ENCODE peak calls at places on chromosomes 11 and 22, in five cellular contexts. Q is neural progenitor cell, A is colonic mucosa, S is right lobe of liver, Y is prostate gland. E is an unnamed sample. For H3K9me3, the result is how much of the 10 kb centered on the place peaks cover.

GRCh38 chr11:12137938-12138731 is 27.7 kb downstream of the MICAL2 start:
- DNase-seq in Q (peak), A (no peak), S (no peak), Y (no peak), E (peak)

GRCh38 chr22:20569059-20570058 is 61.9 kb downstream of the MED15 start:
- DNase-seq in Q (no peak), A (no peak), S (no peak), Y (peak), E (peak)

GRCh38 chr11:29809121-29809520 is 207.7 kb downstream of the KCNA4 start:
- DNase-seq in Q (no peak), A (no peak), S (no peak), Y (no peak), E (no peak)

GRCh38 chr11:66011239-66011784 is 496 bp upstream of the CST6 start:
- DNase-seq in Q (no peak), A (no peak), S (no peak), Y (peak), E (no peak)

GRCh38 chr22:50487290-50488005 is 789 bp downstream of the MIOX start:
- DNase-seq in Q (no peak), A (no peak), S (no peak), Y (no peak), E (no peak)

GRCh38 chr11:10385696-10386095 is 69.4 kb upstream of the AMPD3 start:
- DNase-seq in Q (no peak), A (peak), S (no peak), Y (no peak), E (no peak)

GRCh38 chr11:123235687-123236261 is 40.7 kb upstream of the CLMP start:
- DNase-seq in Q (no peak), A (no peak), S (no peak), Y (no peak), E (no peak)

GRCh38 chr22:35797411-35797810 is 79.7 kb downstream of the APOL5 start:
- DNase-seq in Q (no peak), A (no peak), S (no peak), Y (no peak), E (no peak)

GRCh38 chr11:83088965-83089364 is 17.3 kb upstream of the RAB30 start:
- DNase-seq in Q (no peak), A (no peak), S (no peak), Y (no peak), E (no peak)

GRCh38 chr22:38755155-38755910 is 465 bp downstream of the SUN2 start:
- DNase-seq in Q (peak), A (peak), S (peak), Y (peak), E (no peak)

GRCh38 chr11:17921620-17922473 is 91.0 kb downstream of the SERGEF start:
- DNase-seq in Q (no peak), A (no peak), S (no peak), Y (no peak), E (no peak)

GRCh38 chr11:119751281-119752060 is 22.5 kb upstream of the NECTIN1 start:
- DNase-seq in Q (no peak), A (no peak), S (no peak), Y (peak), E (no peak)

GRCh38 chr11:8566613-8567210 is 27.3 kb downstream of the STK33 start:
- DNase-seq in Q (peak), A (no peak), S (no peak), Y (no peak), E (no peak)

GRCh38 chr22:37157516-37158289 is 8.0 kb upstream of the IL2RB start:
- DNase-seq in Q (no peak), A (no peak), S (no peak), Y (no peak), E (no peak)

GRCh38 chr22:37484115-37485005 is 1.8 kb downstream of the MFNG start:
- DNase-seq in Q (peak), A (peak), S (peak), Y (peak), E (no peak)

GRCh38 chr11:131409307-131409706 is 38.9 kb downstream of the NTM start:
- DNase-seq in Q (no peak), A (no peak), S (no peak), Y (no peak), E (no peak)

GRCh38 chr22:19478466-19479357 is at the start of gene UFD1:
- DNase-seq in Q (peak), A (peak), S (peak), Y (peak), E (peak)

GRCh38 chr22:46917702-46918101 is 155.3 kb downstream of the TBC1D22A start:
- DNase-seq in Q (no peak), A (peak), S (no peak), Y (no peak), E (no peak)

DNA sequence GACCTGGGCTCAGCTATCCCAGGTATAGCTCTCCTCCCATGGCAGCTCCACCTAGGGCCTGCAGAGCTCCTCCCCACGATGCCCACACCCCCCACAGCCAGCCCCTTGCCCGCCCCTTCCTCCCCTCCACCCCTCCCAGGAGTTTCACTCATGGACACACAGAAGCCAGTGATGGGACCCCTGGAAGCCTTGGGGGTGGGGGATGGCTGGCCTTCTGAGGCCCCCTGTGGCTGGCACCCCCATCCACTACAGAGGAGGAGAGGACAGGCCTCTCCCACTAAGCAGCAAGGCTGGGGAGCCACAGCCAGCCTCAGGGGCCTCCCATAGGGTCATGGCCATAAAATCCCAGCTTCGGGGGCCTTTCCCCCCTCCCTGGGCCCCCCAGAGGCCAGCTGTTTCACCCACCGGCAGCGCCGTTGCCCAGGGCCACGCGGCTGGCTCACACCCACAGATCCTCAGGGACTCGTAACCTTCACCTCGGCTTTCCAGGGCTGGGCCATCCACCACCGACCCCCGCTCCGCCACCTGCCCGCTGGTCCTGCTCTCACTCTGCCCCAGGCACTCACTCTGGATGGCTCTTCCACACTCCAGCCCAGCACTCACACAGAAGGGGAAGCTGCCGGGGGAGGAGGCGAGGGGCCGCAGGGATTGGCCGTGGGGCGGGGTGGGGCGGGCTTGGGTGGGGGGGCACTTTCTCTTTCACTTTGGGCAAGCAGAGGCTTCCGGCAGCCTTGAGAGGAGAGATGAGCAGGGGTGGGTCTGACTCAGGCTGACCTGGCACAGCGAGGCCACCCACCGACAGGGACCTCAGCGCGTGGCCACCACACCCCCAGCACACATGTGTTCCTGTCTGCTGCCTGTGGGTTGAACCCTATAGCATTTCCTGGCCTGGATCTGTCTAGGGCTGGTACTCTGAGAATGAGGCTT is 2.2 kb downstream of the SLC25A22 start:
- DNase-seq in Q (no peak), A (peak), S (peak), Y (peak), E (peak)
- H3K4me3 ChIP-seq in Q (no peak), A (peak), S (peak), Y (peak), E (peak)

DNA sequence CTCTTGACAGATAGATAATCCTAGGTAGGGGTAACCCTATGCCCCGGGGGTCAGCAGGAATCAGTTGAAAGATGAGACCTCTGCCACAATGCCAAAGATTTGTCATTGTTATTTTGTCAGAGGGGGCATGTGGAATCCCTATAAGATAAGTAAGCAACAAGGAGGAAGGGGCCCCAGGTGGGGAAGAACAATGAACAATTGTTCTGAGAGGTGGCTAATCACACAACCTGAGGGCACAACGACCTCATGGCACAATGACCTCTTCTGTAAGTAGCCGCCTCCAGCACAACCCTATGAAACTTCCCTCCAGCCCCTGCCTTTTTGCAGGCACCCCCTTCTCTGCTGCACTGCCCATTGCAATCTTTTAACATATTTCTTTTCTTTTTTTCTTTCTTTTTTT is 11.8 kb upstream of the FBLN1 start:
- DNase-seq in Q (no peak), A (no peak), S (no peak), Y (no peak), E (no peak)
- H3K9me3 ChIP-seq in Q (under half), A (under half), S (under half), Y (under half), E (under half)

GRCh38 chr11:126405374-126405773 is 49.9 kb downstream of the ST3GAL4 start:
- DNase-seq in Q (no peak), A (peak), S (no peak), Y (no peak), E (no peak)
- H3K4me3 ChIP-seq in Q (no peak), A (no peak), S (no peak), Y (no peak), E (no peak)

DNA sequence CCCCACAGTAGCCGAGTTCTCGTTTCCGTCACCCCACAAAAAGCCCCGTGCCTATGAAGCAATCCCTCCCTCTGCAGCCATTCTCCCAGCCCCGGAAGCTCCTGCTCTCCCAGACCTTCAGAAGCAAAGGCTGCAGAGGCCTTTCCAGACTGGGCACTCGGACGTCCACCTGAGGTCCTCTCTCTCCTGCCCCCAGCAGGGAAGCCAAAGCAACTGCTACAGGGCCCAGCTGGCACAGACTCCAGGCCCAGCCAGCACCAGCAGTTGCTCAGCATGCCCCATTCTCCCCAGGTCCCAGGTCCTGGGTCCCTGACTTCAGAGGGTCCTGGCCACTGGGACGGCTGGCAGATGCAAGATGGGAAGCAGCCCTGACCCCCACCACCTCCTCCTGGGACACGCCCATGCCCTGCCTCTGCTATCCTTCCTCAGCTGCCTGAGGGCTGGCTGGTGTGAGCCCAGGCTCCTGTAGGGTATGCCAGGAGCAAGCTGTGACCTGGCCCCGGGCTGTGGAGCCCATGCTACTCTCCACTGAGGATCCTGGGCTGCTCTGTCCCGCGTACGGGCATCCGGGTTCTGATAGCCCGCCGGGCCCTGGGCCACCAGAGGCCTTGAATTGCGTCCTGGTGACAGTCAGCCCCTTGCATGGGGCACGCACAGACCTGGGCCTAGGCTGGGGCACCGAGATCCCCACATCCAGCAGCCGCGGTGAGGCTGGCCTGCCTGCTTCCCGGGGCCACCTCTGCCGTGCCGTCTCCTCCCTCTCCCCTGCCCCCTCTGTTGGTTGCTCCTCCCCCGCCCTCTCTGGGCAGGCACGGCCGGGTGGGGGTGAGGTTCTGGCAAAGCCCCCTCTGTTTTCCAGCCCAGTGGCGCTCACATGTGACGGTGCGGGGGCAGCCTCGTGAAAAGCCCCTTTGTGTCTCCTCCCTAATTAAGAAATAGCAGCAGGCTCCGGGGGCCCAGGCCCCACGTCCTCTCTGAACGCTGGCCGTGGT is 1310.3 kb downstream of the BRD1 start:
- DNase-seq in Q (peak), A (no peak), S (no peak), Y (no peak), E (no peak)
- H3K9me3 ChIP-seq in Q (under half), A (under half), S (under half), Y (under half), E (half or more)

DNA sequence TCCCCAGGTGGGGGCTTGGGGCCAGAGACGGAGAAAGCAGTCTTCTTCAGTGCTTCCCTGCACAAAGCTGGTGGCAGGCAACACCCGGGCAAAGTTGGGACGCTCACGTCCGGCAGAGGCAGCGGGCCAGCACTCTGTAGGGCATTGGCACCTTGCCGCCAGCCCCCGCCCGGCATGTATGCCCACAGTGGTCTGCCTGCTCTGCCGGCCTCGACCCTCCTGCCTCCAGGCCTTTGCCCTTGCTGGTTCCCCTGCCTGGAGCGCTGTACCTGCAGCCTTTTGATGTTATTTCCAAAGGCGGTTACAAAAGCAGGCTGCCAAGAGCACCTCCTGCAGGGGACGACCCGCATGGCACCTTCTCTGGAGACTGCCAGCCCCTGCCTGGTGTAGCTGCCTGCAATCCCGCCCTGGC is 56.5 kb upstream of the SHISAL1 start:
- DNase-seq in Q (peak), A (no peak), S (peak), Y (no peak), E (no peak)
- H3K4me3 ChIP-seq in Q (no peak), A (no peak), S (no peak), Y (no peak), E (no peak)

DNA sequence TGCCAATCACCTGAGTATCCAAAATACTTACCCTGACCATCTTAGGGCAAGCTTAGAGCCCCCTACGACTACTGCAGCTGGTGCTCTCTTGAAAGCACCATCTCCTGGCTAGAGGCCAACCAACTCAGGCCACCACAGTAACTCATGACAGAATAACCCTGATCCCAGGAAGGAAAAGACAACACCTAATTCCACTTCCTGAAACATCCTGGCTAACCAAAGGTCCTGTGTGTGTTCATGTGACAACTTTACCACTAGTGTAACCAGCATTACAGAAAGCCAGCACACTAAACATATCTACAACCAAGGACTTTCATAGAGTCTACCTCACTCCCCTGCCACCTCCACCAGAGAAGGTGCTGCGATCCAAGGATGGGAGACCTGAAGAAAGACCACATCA is 17.4 kb upstream of the TMEM45B start:
- DNase-seq in Q (no peak), A (no peak), S (no peak), Y (no peak), E (no peak)
- H3K9me3 ChIP-seq in Q (under half), A (under half), S (under half), Y (under half), E (under half)

GRCh38 chr11:64183890-64184289 is 2.1 kb upstream of the STIP1 start:
- DNase-seq in Q (no peak), A (no peak), S (no peak), Y (no peak), E (no peak)
- H3K4me3 ChIP-seq in Q (no peak), A (no peak), S (no peak), Y (no peak), E (no peak)

GRCh38 chr22:48505891-48506290 is 1321.8 kb downstream of the BRD1 start:
- DNase-seq in Q (no peak), A (no peak), S (no peak), Y (no peak), E (no peak)
- H3K9me3 ChIP-seq in Q (under half), A (under half), S (under half), Y (under half), E (half or more)

E was measured in AG04450.